ENCODE peak calls at places on chromosomes 5 and 9, in six cellular contexts. B, Z, T, P, K and N are unnamed samples.

GRCh38 chr9:129999123-129999510 is 43.9 kb downstream of the FNBP1 start:
- DNase-seq in B (peak), Z (no peak), T (no peak), P (no peak), K (no peak), N (no peak)

GRCh38 chr5:5385326-5385725 is 37.2 kb upstream of the ICE1 start:
- DNase-seq in B (no peak), Z (no peak), T (no peak), P (no peak), K (no peak), N (no peak)

GRCh38 chr9:109591691-109592090 is 93.6 kb upstream of the PTPN3 start:
- DNase-seq in B (no peak), Z (no peak), T (no peak), P (no peak), K (no peak), N (no peak)

GRCh38 chr5:133694181-133694831 is 82.0 kb upstream of the FSTL4 start:
- DNase-seq in B (no peak), Z (no peak), T (no peak), P (no peak), K (no peak), N (no peak)

GRCh38 chr5:73140801-73141200 is 20.4 kb downstream of the TMEM171 start:
- DNase-seq in B (no peak), Z (no peak), T (no peak), P (no peak), K (no peak), N (no peak)

GRCh38 chr5:137498736-137499505 is at the start of gene SPOCK1:
- DNase-seq in B (peak), Z (peak), T (peak), P (peak), K (peak), N (peak)

GRCh38 chr5:113219695-113220094 is 215.1 kb downstream of the TSSK1B start:
- DNase-seq in B (no peak), Z (no peak), T (no peak), P (no peak), K (no peak), N (no peak)

GRCh38 chr9:135587658-135588057 is 26.1 kb downstream of the PAEP start:
- DNase-seq in B (peak), Z (peak), T (no peak), P (no peak), K (no peak), N (no peak)

GRCh38 chr9:113468716-113469448 is 5.4 kb downstream of the RGS3 start:
- DNase-seq in B (peak), Z (no peak), T (peak), P (no peak), K (no peak), N (peak)

GRCh38 chr9:107350443-107350842 is 67.4 kb downstream of the RAD23B start:
- DNase-seq in B (no peak), Z (no peak), T (no peak), P (no peak), K (no peak), N (no peak)

GRCh38 chr5:26805076-26805475 is 233.3 kb downstream of the CDH9 start:
- DNase-seq in B (no peak), Z (no peak), T (no peak), P (no peak), K (no peak), N (no peak)

GRCh38 chr9:126704157-126704941 is 90.6 kb downstream of the LMX1B start:
- DNase-seq in B (peak), Z (peak), T (peak), P (no peak), K (peak), N (peak)

GRCh38 chr9:94760646-94761045 is 34.1 kb downstream of the AOPEP start:
- DNase-seq in B (no peak), Z (no peak), T (no peak), P (no peak), K (no peak), N (no peak)

GRCh38 chr5:154005648-154006047 is 33.1 kb downstream of the FAM114A2 start:
- DNase-seq in B (no peak), Z (no peak), T (no peak), P (no peak), K (no peak), N (no peak)

GRCh38 chr5:172496671-172497371 is 42.5 kb upstream of the SH3PXD2B start:
- DNase-seq in B (peak), Z (no peak), T (peak), P (no peak), K (no peak), N (peak)

GRCh38 chr5:141430332-141431113 is at the start of gene PCDHGA12:
- DNase-seq in B (peak), Z (peak), T (peak), P (no peak), K (peak), N (no peak)

DNA sequence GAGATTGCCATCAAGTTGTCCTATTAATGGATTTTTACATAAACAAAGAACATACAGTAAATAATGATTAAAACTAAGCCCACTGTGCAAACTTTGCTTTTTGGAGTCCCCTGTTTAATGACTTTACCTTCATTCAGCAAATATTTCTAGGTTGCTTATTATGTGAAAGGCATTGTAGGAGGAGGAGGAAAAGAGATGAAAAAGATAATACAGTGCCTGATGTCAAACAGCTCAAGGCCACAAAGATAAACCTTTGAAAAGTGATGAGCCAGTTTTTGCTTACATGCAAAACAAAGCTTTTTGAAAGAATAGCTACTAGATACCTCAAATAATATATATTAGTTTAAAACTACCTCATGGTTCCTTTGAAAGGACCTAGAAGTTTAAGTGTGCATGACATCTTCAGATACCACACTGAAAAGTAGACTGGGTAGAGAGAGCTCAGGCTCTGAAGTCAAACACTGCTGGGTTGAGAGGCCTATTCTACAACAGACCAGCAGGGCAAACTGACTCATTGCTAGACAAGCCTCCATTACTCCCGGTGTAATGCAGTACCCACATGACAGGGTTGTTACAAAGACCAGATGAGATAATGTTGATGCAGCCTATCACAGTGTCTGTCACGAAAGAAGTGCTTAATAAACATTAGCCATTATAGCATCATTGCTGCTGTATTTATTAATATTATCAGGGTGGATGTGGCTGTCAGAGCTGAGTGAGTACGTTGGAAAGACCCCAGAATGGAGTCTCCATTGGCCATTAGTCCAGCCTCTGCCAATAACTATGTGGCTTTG is 11.8 kb downstream of the DEPDC1B start:
- DNase-seq in B (no peak), Z (no peak), T (no peak), P (no peak), K (peak), N (no peak)
- TF ChIP-seq CTCF in B (peak), Z (peak), T (no peak), P (peak), K (peak), N (no peak)

GRCh38 chr5:179504600-179505396 is 45.6 kb upstream of the RUFY1 start:
- DNase-seq in B (no peak), Z (no peak), T (no peak), P (no peak), K (no peak), N (peak)

GRCh38 chr5:179509845-179510244 is 40.5 kb upstream of the RUFY1 start:
- DNase-seq in B (no peak), Z (no peak), T (no peak), P (no peak), K (no peak), N (no peak)

GRCh38 chr5:179505636-179506261 is 44.6 kb upstream of the RUFY1 start:
- DNase-seq in B (no peak), Z (no peak), T (no peak), P (no peak), K (no peak), N (no peak)

GRCh38 chr5:179504191-179504590 is 46.2 kb upstream of the RUFY1 start:
- DNase-seq in B (no peak), Z (no peak), T (no peak), P (no peak), K (no peak), N (no peak)

GRCh38 chr5:179509239-179509638 is 41.1 kb upstream of the RUFY1 start:
- DNase-seq in B (no peak), Z (no peak), T (no peak), P (no peak), K (no peak), N (no peak)
- H3K4me3 ChIP-seq in B (no peak), Z (no peak), T (no peak), P (no peak), K (no peak), N (no peak)

GRCh38 chr5:145936401-145937131 is at the start of gene SH3RF2:
- DNase-seq in B (peak), Z (no peak), T (peak), P (peak), K (peak), N (peak)
- TF ChIP-seq POLR2A in B (peak), Z (no peak), T (no peak), P (peak), K (no peak), N (no peak)

GRCh38 chr5:132526974-132527564 is 16.3 kb downstream of the IL5 start:
- DNase-seq in B (no peak), Z (peak), T (no peak), P (no peak), K (peak), N (no peak)
- TF ChIP-seq CTCF in B (no peak), Z (peak), T (no peak), P (no peak), K (no peak), N (no peak)

DNA sequence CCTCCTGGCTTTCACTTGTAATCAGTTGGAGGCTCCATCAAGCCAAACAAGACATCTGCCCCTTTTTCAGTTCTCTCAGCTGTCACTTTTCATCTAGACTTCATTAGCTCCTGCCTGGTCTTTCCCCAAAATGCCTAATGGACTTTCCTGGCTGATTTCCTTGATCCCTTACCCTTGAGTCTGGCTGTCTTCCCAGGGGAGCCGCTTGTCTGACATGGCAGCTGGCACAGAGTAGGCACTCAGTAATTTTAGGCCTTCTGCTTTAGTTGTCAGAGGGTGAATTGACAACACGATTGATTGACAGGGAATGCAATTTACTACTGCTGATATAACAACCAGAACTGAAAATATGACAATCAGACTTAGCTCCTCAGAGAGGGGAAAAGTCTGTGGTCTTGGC is 2.1 kb downstream of the C9orf153 start:
- DNase-seq in B (no peak), Z (no peak), T (no peak), P (no peak), K (no peak), N (no peak)
- H3K4me3 ChIP-seq in B (no peak), Z (no peak), T (no peak), P (no peak), K (no peak), N (no peak)

DNA sequence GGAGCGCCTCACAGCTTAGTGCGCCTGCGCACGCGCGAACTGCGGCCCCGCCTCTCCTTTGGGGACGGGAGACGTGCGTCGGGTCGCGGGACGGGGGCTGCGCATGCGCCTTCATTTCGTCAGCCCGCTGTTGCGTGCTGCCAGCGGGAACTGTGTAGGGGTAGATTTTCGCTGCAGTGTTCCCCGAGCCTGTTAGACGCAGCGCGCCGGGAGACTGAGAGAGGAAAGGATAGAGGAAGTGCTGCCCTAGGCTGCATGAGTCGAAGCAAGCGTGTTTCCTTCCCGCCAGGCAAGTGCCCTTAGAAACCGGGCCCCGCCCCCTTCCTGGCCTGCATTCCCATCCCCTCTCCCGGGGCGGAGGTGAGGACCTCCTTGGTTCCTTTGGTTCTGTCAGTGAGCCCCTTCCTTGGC is 12.3 kb downstream of the ITGA1 start:
- DNase-seq in B (peak), Z (peak), T (peak), P (peak), K (peak), N (peak)
- TF ChIP-seq POLR2A in B (peak), Z (peak), T (no peak), P (peak), K (peak), N (no peak)

GRCh38 chr9:21967707-21968106 is 26.5 kb downstream of the CDKN2A start:
- DNase-seq in B (no peak), Z (no peak), T (no peak), P (no peak), K (no peak), N (no peak)

GRCh38 chr9:21966140-21966851 is 27.9 kb downstream of the CDKN2A start:
- DNase-seq in B (no peak), Z (no peak), T (no peak), P (no peak), K (no peak), N (no peak)

GRCh38 chr9:21967169-21967568 is 27.0 kb downstream of the CDKN2A start:
- DNase-seq in B (no peak), Z (no peak), T (no peak), P (no peak), K (no peak), N (no peak)

GRCh38 chr9:21964925-21965385 is 29.2 kb downstream of the CDKN2A start:
- DNase-seq in B (peak), Z (no peak), T (no peak), P (peak), K (no peak), N (no peak)

DNA sequence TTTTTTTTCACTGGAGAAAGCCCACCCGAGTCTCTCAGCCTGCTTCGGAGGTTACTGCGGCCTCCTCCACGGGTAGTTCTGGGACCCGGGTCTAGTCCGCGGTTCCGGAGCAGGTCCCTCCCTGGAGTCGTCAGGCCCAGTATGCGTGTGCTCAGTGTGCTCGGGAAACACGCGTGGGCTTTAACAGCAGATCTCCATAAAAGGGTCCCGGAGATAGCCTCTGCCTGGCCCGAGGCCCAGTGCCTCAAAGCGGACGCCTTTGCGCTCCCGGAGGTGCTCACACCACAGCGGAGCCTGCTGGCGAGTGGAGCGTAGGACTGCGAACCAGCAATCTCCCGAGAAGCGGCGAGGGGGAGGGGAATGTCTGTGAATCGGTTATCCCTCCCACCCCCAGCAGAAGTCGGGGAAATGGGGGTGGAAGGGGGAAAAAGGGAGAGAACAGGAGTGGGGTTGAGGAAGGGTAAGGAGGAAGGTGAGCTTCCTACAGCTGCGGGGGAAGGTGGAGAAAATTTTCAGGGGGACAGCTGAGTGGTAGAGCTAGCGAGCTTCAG is 28.7 kb downstream of the CDKN2A start:
- DNase-seq in B (peak), Z (no peak), T (no peak), P (peak), K (peak), N (peak)
- TF ChIP-seq CTCF in B (peak), Z (no peak), T (no peak), P (peak), K (peak), N (no peak)

GRCh38 chr5:103456476-103456875 is 106.1 kb downstream of the NUDT12 start:
- DNase-seq in B (no peak), Z (no peak), T (no peak), P (no peak), K (no peak), N (no peak)

GRCh38 chr5:103454774-103455173 is 107.8 kb downstream of the NUDT12 start:
- DNase-seq in B (no peak), Z (no peak), T (no peak), P (no peak), K (peak), N (no peak)

GRCh38 chr5:103452666-103453065 is 109.9 kb downstream of the NUDT12 start:
- DNase-seq in B (no peak), Z (no peak), T (no peak), P (no peak), K (peak), N (no peak)

GRCh38 chr5:103461223-103461622 is 101.4 kb downstream of the NUDT12 start:
- DNase-seq in B (no peak), Z (no peak), T (no peak), P (no peak), K (peak), N (no peak)

GRCh38 chr5:103458497-103459040 is 104.0 kb downstream of the NUDT12 start:
- DNase-seq in B (no peak), Z (no peak), T (no peak), P (no peak), K (no peak), N (no peak)
- H3K4me3 ChIP-seq in B (no peak), Z (no peak), T (no peak), P (no peak), K (no peak), N (no peak)